ENCODE peak calls at places on chromosomes 13 and 19, in four cellular contexts. Y, X, O and G are unnamed samples.
A peak's percentile ranks its signal among the peaks of the same experiment; 100 is the strongest.

GRCh38 chr13:108494991-108495661 is 134.3 kb upstream of the MYO16 start:
- DNase-seq in Y (no peak), X (no peak), O (no peak), G (no peak)

GRCh38 chr13:27728271-27728670 is 64.0 kb upstream of the GSX1 start:
- DNase-seq in Y (no peak), X (no peak), O (no peak), G (no peak)

GRCh38 chr19:686589-687297 is 8.5 kb downstream of the PRSS57 start:
- DNase-seq in X (no peak), Y (no peak), O (no peak), G (no peak)

GRCh38 chr13:98440390-98441055 is 136.4 kb downstream of the STK24 start:
- DNase-seq in Y (no peak), O (no peak), X (no peak), G (no peak)

GRCh38 chr19:3336680-3337523 is 29.5 kb upstream of the NFIC start:
- DNase-seq in Y (peak; percentile 90), O (no peak), X (no peak), G (peak; percentile 50)

GRCh38 chr13:36294061-36294460 is 3.6 kb downstream of the CCDC169 start:
- DNase-seq in X (no peak), Y (no peak), O (no peak), G (no peak)

GRCh38 chr19:58557253-58558065 is 952 bp downstream of the UBE2M start:
- DNase-seq in X (no peak), Y (no peak), O (no peak), G (no peak)

GRCh38 chr13:113907637-113908617 is 44.1 kb upstream of the GAS6 start:
- DNase-seq in Y (no peak), X (no peak), O (peak; percentile 35), G (peak; percentile 18)

GRCh38 chr13:53854321-53854720 is 825.7 kb downstream of the OLFM4 start:
- DNase-seq in X (no peak), Y (no peak), O (no peak), G (no peak)

GRCh38 chr19:45824041-45824471 is 8.9 kb upstream of the RSPH6A start:
- DNase-seq in Y (no peak), X (no peak), O (no peak), G (no peak)

GRCh38 chr19:2416321-2417097 is 10.9 kb downstream of the TIMM13 start:
- DNase-seq in X (no peak), O (no peak), Y (no peak), G (no peak)

GRCh38 chr13:113551081-113552000 is 33.2 kb upstream of the TFDP1 start:
- DNase-seq in O (no peak), Y (no peak), X (no peak), G (no peak)

GRCh38 chr19:18373892-18374629 is 11.9 kb upstream of the GDF15 start:
- DNase-seq in O (peak; percentile 96), X (peak; percentile 74), Y (peak; percentile 95), G (peak; percentile 81)

GRCh38 chr19:30895946-30896345 is 453.3 kb downstream of the TSHZ3 start:
- DNase-seq in X (no peak), O (no peak), Y (no peak), G (no peak)

GRCh38 chr19:37948362-37948761 is 41.4 kb downstream of the SIPA1L3 start:
- DNase-seq in Y (no peak), O (no peak), X (no peak), G (no peak)

GRCh38 chr19:14775855-14776254 is 2.5 kb downstream of the ADGRE2 start:
- DNase-seq in X (no peak), O (no peak), Y (no peak), G (no peak)

GRCh38 chr19:8463343-8463742 is 18.6 kb downstream of the HNRNPM start:
- DNase-seq in X (no peak), O (no peak), Y (no peak), G (no peak)

GRCh38 chr13:27038323-27038722 is 133.3 kb downstream of the USP12 start:
- DNase-seq in X (peak; percentile 52), O (no peak), Y (no peak), G (no peak)

GRCh38 chr13:108609353-108609752 is 20.1 kb upstream of the MYO16 start:
- DNase-seq in X (peak; percentile 6), O (peak; percentile 20), Y (no peak), G (no peak)

GRCh38 chr19:7863157-7863970 is 10.8 kb downstream of the PRR36 start:
- DNase-seq in Y (no peak), O (no peak), X (no peak), G (no peak)

GRCh38 chr13:23357349-23357748 is 76.2 kb downstream of the SACS start:
- DNase-seq in O (no peak), Y (no peak), X (no peak), G (no peak)

GRCh38 chr19:19668230-19669012 is at the start of gene ZNF101:
- DNase-seq in X (peak; percentile 74), O (peak; percentile 71), Y (peak; percentile 91), G (peak; percentile 76)

GRCh38 chr19:35013820-35014754 is 14.0 kb downstream of the GRAMD1A start:
- DNase-seq in Y (no peak), X (no peak), O (no peak), G (no peak)

GRCh38 chr19:39946532-39946931 is 12.1 kb upstream of the FCGBP start:
- DNase-seq in Y (no peak), O (no peak), X (no peak), G (no peak)

GRCh38 chr13:41502676-41503075 is 45.3 kb downstream of the RGCC start:
- DNase-seq in X (no peak), O (no peak), Y (no peak), G (no peak)

GRCh38 chr13:65787087-65787486 is 1443.0 kb downstream of the PCDH9 start:
- DNase-seq in Y (no peak), O (no peak), X (no peak), G (no peak)

GRCh38 chr19:38266981-38267597 is 2.7 kb downstream of the SPINT2 start:
- DNase-seq in O (no peak), X (peak; percentile 68), Y (no peak), G (no peak)

GRCh38 chr13:23087884-23088283 is 92.9 kb upstream of the SGCG start:
- DNase-seq in Y (no peak), X (peak; percentile 13), O (no peak), G (no peak)

GRCh38 chr13:41383400-41383799 is 72.3 kb downstream of the NAA16 start:
- DNase-seq in O (no peak), X (no peak), Y (no peak), G (no peak)

DNA sequence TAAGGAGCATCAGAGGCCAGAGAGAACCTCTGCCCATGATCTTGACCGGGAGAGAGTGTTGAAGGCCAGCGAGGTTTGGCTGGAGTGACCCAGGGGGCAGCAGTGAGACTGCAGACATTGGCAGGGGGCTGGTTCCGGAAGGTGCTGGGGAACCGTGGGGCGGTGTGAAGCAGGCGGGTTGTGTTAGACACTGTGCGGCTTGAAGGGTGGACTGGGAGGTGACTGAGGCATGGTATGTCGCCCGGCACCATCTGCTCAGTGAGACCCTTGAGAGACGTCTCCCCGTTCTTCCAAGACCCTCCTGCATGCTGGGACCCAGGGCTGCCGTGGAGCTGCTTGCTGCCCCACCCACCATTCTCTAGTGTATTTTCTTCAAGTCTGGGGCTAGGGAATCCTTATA is 24.6 kb downstream of the CARM1 start:
- DNase-seq in O (no peak), Y (no peak), X (no peak), G (no peak)
- TF ChIP-seq CTCF in O (peak; percentile 25), Y (no peak), X (no peak), G (no peak)

GRCh38 chr13:110681868-110682550 is 23.9 kb downstream of the CARS2 start:
- DNase-seq in Y (no peak), X (no peak), O (no peak), G (no peak)

GRCh38 chr13:110680852-110681251 is 25.1 kb downstream of the CARS2 start:
- DNase-seq in O (no peak), Y (no peak), X (peak; percentile 43), G (no peak)

GRCh38 chr13:110677731-110678545 is 28.0 kb downstream of the CARS2 start:
- DNase-seq in O (no peak), X (no peak), Y (no peak), G (no peak)

GRCh38 chr13:110676057-110676510 is 29.8 kb downstream of the CARS2 start:
- DNase-seq in Y (no peak), X (no peak), O (no peak), G (no peak)

GRCh38 chr13:110676511-110677204 is 29.3 kb downstream of the CARS2 start:
- DNase-seq in Y (no peak), X (no peak), O (no peak), G (no peak)
- TF ChIP-seq CTCF in Y (no peak), X (no peak), O (no peak), G (no peak)

GRCh38 chr19:41114132-41114531 is at the start of gene CYP2F1:
- DNase-seq in Y (no peak), O (no peak), X (no peak), G (no peak)

GRCh38 chr19:41112728-41113290 is 1.4 kb upstream of the CYP2F1 start:
- DNase-seq in X (no peak), Y (no peak), O (no peak), G (no peak)

GRCh38 chr19:41111296-41111695 is 2.9 kb upstream of the CYP2F1 start:
- DNase-seq in X (no peak), O (no peak), Y (no peak), G (no peak)

GRCh38 chr19:41111750-41112295 is 2.4 kb upstream of the CYP2F1 start:
- DNase-seq in X (no peak), O (no peak), Y (no peak), G (no peak)

DNA sequence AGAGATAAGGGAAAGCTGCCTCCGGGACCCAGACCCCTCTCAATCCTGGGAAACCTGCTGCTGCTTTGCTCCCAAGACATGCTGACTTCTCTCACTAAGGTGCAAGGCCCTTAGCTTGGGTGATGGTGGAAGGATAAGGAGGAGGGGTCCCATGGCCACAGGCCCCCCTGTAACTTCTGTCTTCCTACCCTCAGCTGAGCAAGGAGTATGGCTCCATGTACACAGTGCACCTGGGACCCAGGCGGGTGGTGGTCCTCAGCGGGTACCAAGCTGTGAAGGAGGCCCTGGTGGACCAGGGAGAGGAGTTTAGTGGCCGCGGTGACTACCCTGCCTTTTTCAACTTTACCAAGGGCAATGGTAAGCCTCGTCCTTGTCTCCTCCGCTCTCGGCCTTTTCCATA is 2.0 kb downstream of the CYP2F1 start:
- DNase-seq in O (no peak), X (no peak), Y (no peak), G (no peak)
- TF ChIP-seq CTCF in O (no peak), X (no peak), Y (no peak), G (no peak)

GRCh38 chr19:47130589-47131168 is at the start of gene SAE1:
- DNase-seq in O (peak; percentile 98), X (peak; percentile 100), Y (peak; percentile 93), G (peak; percentile 84)
- TF ChIP-seq CTCF in O (peak; percentile 52), X (peak; percentile 50), Y (peak; percentile 48), G (no peak)

GRCh38 chr19:47225746-47226425 is 5.1 kb downstream of the BBC3 start:
- DNase-seq in X (peak; percentile 91), Y (peak; percentile 74), O (no peak), G (peak; percentile 58)
- TF ChIP-seq CTCF in X (peak; percentile 28), Y (peak; percentile 55), O (no peak), G (no peak)

GRCh38 chr19:6221878-6222746 is 57.7 kb downstream of the MLLT1 start:
- DNase-seq in Y (no peak), O (no peak), X (no peak), G (no peak)

GRCh38 chr19:6225232-6225635 is 54.5 kb downstream of the MLLT1 start:
- DNase-seq in Y (no peak), O (no peak), X (no peak), G (no peak)

GRCh38 chr19:6222884-6223283 is 56.9 kb downstream of the MLLT1 start:
- DNase-seq in X (no peak), Y (no peak), O (no peak), G (no peak)

GRCh38 chr19:6224308-6224675 is 55.5 kb downstream of the MLLT1 start:
- DNase-seq in O (no peak), X (no peak), Y (no peak), G (no peak)

GRCh38 chr19:6223461-6224307 is 56.1 kb downstream of the MLLT1 start:
- DNase-seq in X (no peak), O (no peak), Y (no peak), G (no peak)
- TF ChIP-seq CTCF in X (no peak), O (no peak), Y (no peak), G (no peak)